ENCODE peak calls at places on chromosome 19, in ten cellular contexts. J, K, S, B, N, W, V, I, C and G are unnamed samples.
A peak's percentile ranks its signal among the peaks of the same experiment; 100 is the strongest.

GRCh38 chr19:6721773-6722172 is 1.3 kb upstream of the C3 start:
- DNase-seq in V (no peak), I (no peak), K (no peak), B (no peak), N (peak; percentile 49), W (no peak), J (no peak), S (no peak), C (no peak), G (no peak)

GRCh38 chr19:1470864-1471513 is 8.0 kb downstream of the C19orf25 start:
- DNase-seq in W (no peak), I (peak; percentile 52), S (no peak), V (no peak), K (no peak), B (no peak), N (peak; percentile 43), C (no peak), J (no peak), G (no peak)

GRCh38 chr19:5913739-5914357 is at the start of gene CAPS:
- DNase-seq in I (peak; percentile 77), V (peak; percentile 91), W (no peak), N (no peak), S (no peak), J (no peak), C (no peak), B (no peak), K (no peak), G (peak; percentile 92)

GRCh38 chr19:45162464-45163143 is 1.8 kb upstream of the NKPD1 start:
- DNase-seq in W (no peak), N (no peak), I (no peak), K (no peak), V (peak; percentile 90), C (no peak), S (no peak), B (no peak), J (no peak), G (no peak)

GRCh38 chr19:9735986-9736385 is 32.6 kb downstream of the ZNF846 start:
- DNase-seq in W (no peak), I (no peak), J (no peak), S (no peak), V (no peak), K (no peak), N (no peak), C (no peak), B (no peak), G (no peak)

GRCh38 chr19:51372649-51373504 is at the start of gene NKG7:
- DNase-seq in C (no peak), W (no peak), V (no peak), N (no peak), B (no peak), J (peak; percentile 89), K (peak; percentile 32), I (no peak), S (no peak), G (no peak)

GRCh38 chr19:18300930-18301717 is 19.7 kb upstream of the JUND start:
- DNase-seq in N (no peak), S (no peak), B (no peak), I (peak; percentile 87), J (no peak), K (peak; percentile 97), C (no peak), V (peak; percentile 94), W (no peak), G (no peak)

GRCh38 chr19:11325544-11325943 is 13.9 kb downstream of the RAB3D start:
- DNase-seq in N (no peak), K (no peak), V (no peak), I (no peak), J (no peak), S (no peak), W (no peak), B (no peak), C (no peak), G (no peak)

GRCh38 chr19:28169168-28169862 is 1043.6 kb downstream of the UQCRFS1 start:
- DNase-seq in I (no peak), V (no peak), J (no peak), C (no peak), K (no peak), B (no peak), N (no peak), W (no peak), S (no peak), G (no peak)

GRCh38 chr19:18496167-18496979 is 25.5 kb downstream of the ELL start:
- DNase-seq in J (no peak), C (no peak), S (no peak), V (no peak), N (no peak), B (no peak), W (no peak), K (no peak), I (peak; percentile 69), G (no peak)

GRCh38 chr19:2608602-2608922 is 93.9 kb downstream of the GNG7 start:
- DNase-seq in S (no peak), K (no peak), B (no peak), J (no peak), W (no peak), C (no peak), V (peak; percentile 80), I (no peak), N (no peak), G (no peak)

GRCh38 chr19:33815410-33816340 is 19.0 kb downstream of the KCTD15 start:
- DNase-seq in W (no peak), S (no peak), J (no peak), V (peak; percentile 80), I (peak; percentile 61), C (no peak), N (no peak), B (no peak), K (peak; percentile 63), G (no peak)

GRCh38 chr19:38388310-38389100 is at the start of gene SPRED3:
- DNase-seq in B (no peak), C (peak; percentile 63), W (no peak), V (no peak), J (no peak), K (peak; percentile 87), I (peak; percentile 59), S (peak; percentile 84), N (no peak), G (no peak)

GRCh38 chr19:13797870-13798269 is 2.6 kb downstream of the ZSWIM4 start:
- DNase-seq in N (no peak), J (no peak), C (no peak), K (peak; percentile 87), W (no peak), S (no peak), V (no peak), B (no peak), I (peak; percentile 85), G (no peak)

GRCh38 chr19:48351341-48351752 is 12.4 kb downstream of the TMEM143 start:
- DNase-seq in N (peak; percentile 83), S (no peak), C (no peak), W (no peak), B (peak; percentile 73), K (peak; percentile 90), V (peak; percentile 93), J (peak; percentile 57), I (peak; percentile 61), G (peak; percentile 89)

GRCh38 chr19:17210296-17210695 is 4.9 kb upstream of the USE1 start:
- DNase-seq in C (no peak), I (no peak), B (no peak), N (no peak), V (no peak), W (no peak), J (no peak), K (no peak), S (no peak), G (no peak)

GRCh38 chr19:18839465-18840287 is 7.9 kb downstream of the UPF1 start:
- DNase-seq in J (no peak), K (no peak), C (no peak), V (no peak), B (no peak), N (no peak), W (no peak), S (no peak), I (no peak), G (no peak)

GRCh38 chr19:39968789-39969188 is 2.2 kb upstream of the PSMC4 start:
- DNase-seq in B (no peak), I (no peak), N (no peak), V (no peak), K (no peak), J (no peak), C (no peak), W (no peak), S (no peak), G (peak; percentile 80)

GRCh38 chr19:1361601-1362384 is 21.9 kb upstream of the NDUFS7 start:
- DNase-seq in I (peak; percentile 94), C (no peak), K (no peak), B (no peak), W (peak; percentile 29), V (no peak), J (no peak), S (no peak), N (no peak), G (no peak)

GRCh38 chr19:10858204-10858828 is 10.1 kb downstream of the C19orf38 start:
- DNase-seq in W (no peak), S (no peak), B (no peak), J (peak; percentile 35), I (peak; percentile 34), N (peak; percentile 57), C (no peak), K (no peak), V (no peak), G (no peak)

GRCh38 chr19:3607398-3608078 is 863 bp upstream of the TBXA2R start:
- DNase-seq in V (no peak), N (no peak), J (no peak), W (no peak), K (peak; percentile 88), B (no peak), S (no peak), C (no peak), I (peak; percentile 68), G (no peak)

GRCh38 chr19:10872551-10873107 is 1.3 kb downstream of the CARM1 start:
- DNase-seq in K (no peak), S (no peak), C (no peak), B (no peak), J (no peak), N (peak; percentile 58), W (no peak), V (no peak), I (no peak), G (no peak)